ENCODE peak calls at places on chromosome 9, in five cellular contexts. N is upper lobe of left lung, U is stomach, F is ovary, X is A549. D is an unnamed sample. For H3K4me1, the result is how much of the 10 kb centered on the place peaks cover.

GRCh38 chr9:129814432-129815223 is 9.3 kb downstream of the TOR1A start:
- DNase-seq in U (no peak), F (no peak), X (no peak), N (peak), D (no peak)

GRCh38 chr9:101601904-101602765 is 7.4 kb upstream of the PPP3R2 start:
- DNase-seq in F (no peak), X (peak), N (no peak), U (no peak), D (no peak)

GRCh38 chr9:1878817-1879216 is 136.3 kb upstream of the SMARCA2 start:
- DNase-seq in U (no peak), N (no peak), F (no peak), X (no peak), D (no peak)

GRCh38 chr9:133787749-133788015 is 49.5 kb upstream of the SARDH start:
- DNase-seq in N (peak), X (peak), U (peak), F (no peak), D (no peak)

GRCh38 chr9:112867275-112867991 is 23.2 kb downstream of the SLC46A2 start:
- DNase-seq in U (no peak), N (no peak), X (peak), F (no peak), D (no peak)

GRCh38 chr9:112997236-112997941 is 14.6 kb downstream of the ZNF883 start:
- DNase-seq in X (no peak), F (no peak), U (no peak), N (no peak), D (no peak)

GRCh38 chr9:100714372-100715099 is 136.7 kb downstream of the CAVIN4 start:
- DNase-seq in U (peak), F (peak), N (no peak), X (peak), D (peak)

GRCh38 chr9:107465467-107466451 is 23.8 kb downstream of the KLF4 start:
- DNase-seq in X (peak), U (peak), F (peak), N (peak), D (peak)

GRCh38 chr9:91905237-91905650 is 44.8 kb downstream of the ROR2 start:
- DNase-seq in F (no peak), U (no peak), X (no peak), N (no peak), D (no peak)

GRCh38 chr9:92607088-92607487 is 62.8 kb downstream of the IPPK start:
- DNase-seq in F (no peak), N (no peak), U (no peak), X (no peak), D (no peak)

GRCh38 chr9:126669108-126669507 is 55.4 kb downstream of the LMX1B start:
- DNase-seq in N (no peak), F (no peak), X (no peak), U (no peak), D (no peak)

GRCh38 chr9:107280543-107280942 is 2.5 kb upstream of the RAD23B start:
- DNase-seq in X (no peak), N (no peak), F (no peak), U (no peak), D (no peak)

GRCh38 chr9:37452611-37453010 is 12.6 kb downstream of the ZBTB5 start:
- DNase-seq in U (no peak), X (no peak), N (no peak), F (no peak), D (no peak)

GRCh38 chr9:93899609-93900435 is 55.3 kb downstream of the BARX1 start:
- DNase-seq in N (no peak), X (no peak), F (no peak), U (no peak), D (peak)

GRCh38 chr9:135061441-135061840 is 26.0 kb upstream of the OLFM1 start:
- DNase-seq in F (no peak), U (peak), N (no peak), X (no peak), D (peak)

GRCh38 chr9:12166511-12166910 is 526.7 kb upstream of the TYRP1 start:
- DNase-seq in U (no peak), F (no peak), N (no peak), X (no peak), D (no peak)

GRCh38 chr9:137454145-137454505 is 5.0 kb downstream of the NSMF start:
- DNase-seq in F (peak), U (peak), N (peak), X (no peak), D (peak)

GRCh38 chr9:21415492-21416267 is 6.8 kb downstream of the IFNA8 start:
- DNase-seq in N (no peak), U (no peak), F (no peak), X (no peak), D (no peak)

DNA sequence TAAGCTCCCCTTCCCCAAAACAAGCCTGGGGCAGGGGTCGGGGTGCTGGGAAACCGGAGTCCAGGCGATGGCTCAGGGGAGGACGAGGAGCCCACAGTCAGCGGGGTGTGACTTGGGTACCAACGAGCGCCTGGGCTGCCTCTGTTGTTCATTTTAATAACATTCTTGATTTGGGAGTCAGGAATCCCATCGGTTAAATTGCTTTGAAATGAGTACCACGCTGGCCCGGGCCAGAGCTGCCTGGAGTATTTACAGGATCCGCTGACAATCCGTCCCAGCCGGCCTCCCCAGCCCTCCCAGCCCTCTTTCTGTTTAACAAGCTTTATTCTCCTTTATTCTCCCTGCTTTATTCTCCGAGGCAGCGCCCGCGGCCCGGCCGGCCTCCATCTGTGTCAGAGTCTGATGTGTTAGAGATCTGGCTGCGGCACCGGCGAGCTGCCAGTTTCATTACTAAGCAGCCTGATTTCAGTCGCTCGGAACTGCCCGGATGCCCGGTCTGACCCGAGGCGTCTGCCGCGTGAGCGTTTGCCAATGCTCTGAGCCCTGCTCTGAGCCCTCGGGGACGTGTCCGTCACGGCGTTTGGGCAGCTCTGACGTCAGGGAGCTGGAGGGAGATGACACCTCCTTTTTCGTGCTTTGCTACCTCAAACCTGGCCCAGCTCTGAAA is 16.5 kb upstream of the QRFP start:
- DNase-seq in U (no peak), N (peak), X (no peak), F (no peak), D (peak)
- H3K4me1 ChIP-seq in U (under half), N (under half), X (under half), F (under half), D (under half)

GRCh38 chr9:34458013-34458966 is at the start of the genes DNAI1 and FAM219A:
- DNase-seq in N (peak), U (peak), F (peak), X (peak), D (peak)
- TF ChIP-seq EP300 in N (no peak), U (no peak), F (no peak), X (no peak), D (no peak)

GRCh38 chr9:98332405-98332831 is 77.0 kb upstream of the TBC1D2 start:
- DNase-seq in X (no peak), U (no peak), N (no peak), F (no peak), D (no peak)
- H3K4me1 ChIP-seq in X (under half), U (under half), N (under half), F (under half), D (under half)

GRCh38 chr9:18857769-18858168 is 175.2 kb downstream of the SAXO1 start:
- DNase-seq in F (no peak), N (no peak), X (no peak), U (no peak), D (no peak)

GRCh38 chr9:18855636-18856035 is 177.4 kb downstream of the SAXO1 start:
- DNase-seq in N (no peak), X (no peak), F (no peak), U (peak), D (no peak)

GRCh38 chr9:18861599-18862546 is 171.1 kb downstream of the SAXO1 start:
- DNase-seq in U (no peak), F (peak), X (no peak), N (no peak), D (peak)

GRCh38 chr9:18857334-18857733 is 175.7 kb downstream of the SAXO1 start:
- DNase-seq in F (no peak), N (no peak), X (no peak), U (no peak), D (no peak)
- TF ChIP-seq EP300 in F (no peak), N (no peak), X (no peak), U (no peak), D (no peak)

DNA sequence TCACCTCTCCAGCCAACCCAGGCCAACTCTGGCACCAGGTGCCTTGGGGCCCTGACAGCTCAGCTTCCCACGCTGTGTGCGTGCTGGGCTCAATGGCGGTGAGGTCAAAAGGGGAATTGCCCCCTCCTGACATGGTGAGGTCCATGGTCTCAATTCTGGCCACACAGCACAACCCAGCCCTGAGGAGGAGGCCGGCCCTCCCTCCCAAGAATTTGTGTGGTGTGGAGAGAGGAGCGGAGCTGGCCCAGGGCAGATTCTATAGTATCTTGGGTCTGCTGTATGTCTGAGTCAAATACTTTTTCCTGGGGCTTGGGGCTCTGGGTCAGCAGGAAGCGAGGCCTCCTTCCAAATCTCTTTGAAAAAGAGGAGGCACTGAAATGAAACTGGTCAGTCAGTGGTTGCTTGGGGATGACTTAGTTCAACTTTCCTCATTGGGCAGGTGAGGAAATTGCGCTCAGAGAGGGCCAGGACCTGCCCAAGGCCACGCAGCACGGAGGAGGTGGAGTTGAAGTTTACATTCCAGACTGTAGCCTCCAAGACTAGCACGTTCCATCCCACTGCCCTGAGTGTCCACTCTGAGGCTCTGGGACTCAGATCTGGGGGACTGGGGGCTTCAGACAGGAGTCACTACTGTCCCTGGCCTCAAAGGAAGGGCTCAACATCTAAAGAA is 15.6 kb downstream of the COL27A1 start:
- DNase-seq in N (no peak), U (no peak), F (no peak), X (no peak), D (no peak)
- H3K4me1 ChIP-seq in N (under half), U (under half), F (under half), X (under half), D (under half)

DNA sequence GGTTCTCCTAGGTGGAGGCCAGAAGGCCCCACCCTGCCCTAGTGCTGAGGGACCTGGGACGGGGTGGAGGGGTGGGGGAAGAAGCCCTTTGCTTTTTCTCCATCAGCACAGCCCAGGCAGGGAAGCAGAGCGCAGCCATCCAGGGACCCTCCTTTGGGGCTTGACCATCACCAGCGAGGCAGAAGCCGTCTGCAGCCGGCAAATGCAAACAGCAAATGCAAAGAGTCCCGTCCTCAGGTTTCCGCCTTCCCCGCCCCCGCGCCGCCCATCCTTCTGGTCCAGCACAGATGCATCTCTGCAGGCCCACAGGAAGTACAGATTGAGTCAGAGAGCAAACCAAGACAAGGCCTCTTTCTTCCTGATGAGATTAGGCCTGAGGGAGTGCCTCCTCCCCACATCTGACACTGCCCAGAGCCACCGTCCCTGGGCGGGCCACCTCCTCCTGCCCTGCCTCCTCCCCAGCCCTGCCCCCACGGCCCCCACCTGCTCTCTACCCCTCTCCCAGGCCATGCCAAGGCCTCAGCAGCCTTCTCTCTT is 23.4 kb downstream of the CORO2A start:
- DNase-seq in N (peak), U (peak), X (no peak), F (no peak), D (peak)
- TF ChIP-seq EP300 in N (no peak), U (no peak), X (no peak), F (no peak), D (no peak)

GRCh38 chr9:125649826-125650225 is 57.2 kb downstream of the MAPKAP1 start:
- DNase-seq in N (no peak), U (no peak), F (no peak), X (no peak), D (no peak)
- H3K4me1 ChIP-seq in N (under half), U (under half), F (under half), X (under half), D (under half)

D was measured in sigmoid colon.